ENCODE peak calls at places on chromosomes 11 and 22, in nine cellular contexts. U is activated T-cell treated with anti-CD3 and anti-CD28 coated beads, Interleukin-2, amount 50 U/mL, for 72 hours; O is NCI-H1417; J is B cell; E is HFF-Myc; T is RWPE1; L is stromal cell of bone marrow; F is lower lobe of right lung; M is CD8-positive, alpha-beta T cell. B is an unnamed sample.
A peak's percentile ranks its signal among the peaks of the same experiment; 100 is the strongest.

GRCh38 chr22:25148149-25148691 is 51.4 kb upstream of the CRYBB3 start:
- DNase-seq in U (no peak), O (no peak), J (no peak), E (no peak), T (no peak), L (no peak), F (no peak), M (no peak), B (no peak)

GRCh38 chr11:86710936-86711335 is 38.5 kb upstream of the ME3 start:
- DNase-seq in U (no peak), O (no peak), J (no peak), E (no peak), T (no peak), L (no peak), F (no peak), M (no peak), B (no peak)

GRCh38 chr11:133993921-133994320 is 37.2 kb upstream of the IGSF9B start:
- DNase-seq in U (no peak), O (no peak), J (no peak), E (no peak), T (no peak), L (no peak), F (no peak), M (no peak), B (no peak)

GRCh38 chr11:3745161-3745560 is 52.2 kb downstream of the NUP98 start:
- DNase-seq in U (no peak), O (peak; percentile 10), J (no peak), E (no peak), T (peak; percentile 50), L (no peak), F (no peak), M (no peak), B (no peak)

GRCh38 chr11:1523779-1524178 is 37.2 kb upstream of the MOB2 start:
- DNase-seq in U (no peak), O (no peak), J (peak; percentile 55), E (no peak), T (no peak), L (no peak), F (no peak), M (no peak), B (no peak)

GRCh38 chr11:5808500-5809121 is at the start of gene OR52N2:
- DNase-seq in U (peak; percentile 79), O (peak; percentile 65), J (peak; percentile 81), E (peak; percentile 47), T (peak; percentile 39), L (peak; percentile 44), F (peak; percentile 59), M (peak; percentile 58), B (peak; percentile 4)

GRCh38 chr22:44259366-44260215 is 53.2 kb downstream of the SHISAL1 start:
- DNase-seq in U (no peak), O (no peak), J (no peak), E (no peak), T (no peak), L (no peak), F (no peak), M (no peak), B (no peak)

GRCh38 chr22:16915711-16916110 is 90.5 kb upstream of the XKR3 start:
- DNase-seq in U (peak; percentile 33), O (no peak), J (no peak), E (no peak), T (no peak), L (peak; percentile 12), F (no peak), M (no peak), B (no peak)

GRCh38 chr11:8168485-8169257 is at the start of gene RIC3:
- DNase-seq in U (peak; percentile 67), O (peak; percentile 89), J (peak; percentile 79), E (no peak), T (no peak), L (no peak), F (peak; percentile 60), M (peak; percentile 34), B (no peak)

B was measured in amniotic stem cell.